ENCODE peak calls at places on chromosomes 5 and 9, in ten cellular contexts. One of them, this sample, is unnamed.

GRCh38 chr9:118222375-118222774 is 518.2 kb downstream of the TLR4 start:
- DNase-seq in colonic mucosa: no peak
- DNase-seq in HL-60: no peak
- DNase-seq in GM23338: peak
- DNase-seq in tibial nerve: no peak
- DNase-seq in NB4: no peak
- DNase-seq in AG09309: no peak
- DNase-seq in psoas muscle: no peak
- DNase-seq in HFF-Myc: no peak
- DNase-seq in IMR-90: no peak
- DNase-seq in this sample: peak

GRCh38 chr5:127957183-127957582 is 126.4 kb upstream of the SLC12A2 start:
- DNase-seq in IMR-90: peak
- DNase-seq in HFF-Myc: peak
- DNase-seq in colonic mucosa: peak
- DNase-seq in tibial nerve: no peak
- DNase-seq in psoas muscle: peak
- DNase-seq in GM23338: no peak
- DNase-seq in NB4: no peak
- DNase-seq in AG09309: no peak
- DNase-seq in HL-60: no peak
- DNase-seq in this sample: no peak

GRCh38 chr5:33890147-33890546 is 1.6 kb downstream of the ADAMTS12 start:
- DNase-seq in NB4: no peak
- DNase-seq in colonic mucosa: no peak
- DNase-seq in IMR-90: peak
- DNase-seq in AG09309: no peak
- DNase-seq in psoas muscle: no peak
- DNase-seq in GM23338: peak
- DNase-seq in HFF-Myc: no peak
- DNase-seq in HL-60: no peak
- DNase-seq in tibial nerve: no peak
- DNase-seq in this sample: no peak

GRCh38 chr5:141389153-141390042 is 1.9 kb downstream of the PCDHGB4 start:
- DNase-seq in tibial nerve: no peak
- DNase-seq in psoas muscle: no peak
- DNase-seq in AG09309: no peak
- DNase-seq in HL-60: no peak
- DNase-seq in NB4: no peak
- DNase-seq in IMR-90: no peak
- DNase-seq in colonic mucosa: no peak
- DNase-seq in GM23338: no peak
- DNase-seq in HFF-Myc: no peak
- DNase-seq in this sample: no peak

GRCh38 chr9:71716138-71716909 is 52.0 kb downstream of the CEMIP2 start:
- DNase-seq in HL-60: no peak
- DNase-seq in tibial nerve: no peak
- DNase-seq in AG09309: no peak
- DNase-seq in HFF-Myc: no peak
- DNase-seq in psoas muscle: no peak
- DNase-seq in IMR-90: no peak
- DNase-seq in GM23338: no peak
- DNase-seq in NB4: peak
- DNase-seq in colonic mucosa: no peak
- DNase-seq in this sample: no peak

GRCh38 chr9:23665635-23666034 is 160.4 kb downstream of the ELAVL2 start:
- DNase-seq in AG09309: no peak
- DNase-seq in psoas muscle: no peak
- DNase-seq in GM23338: no peak
- DNase-seq in HFF-Myc: no peak
- DNase-seq in tibial nerve: no peak
- DNase-seq in HL-60: no peak
- DNase-seq in NB4: no peak
- DNase-seq in IMR-90: no peak
- DNase-seq in colonic mucosa: no peak
- DNase-seq in this sample: no peak

GRCh38 chr5:172620506-172620905 is 20.6 kb upstream of the NEURL1B start:
- DNase-seq in HL-60: no peak
- DNase-seq in tibial nerve: no peak
- DNase-seq in psoas muscle: no peak
- DNase-seq in IMR-90: no peak
- DNase-seq in NB4: no peak
- DNase-seq in AG09309: no peak
- DNase-seq in GM23338: no peak
- DNase-seq in HFF-Myc: no peak
- DNase-seq in colonic mucosa: no peak
- DNase-seq in this sample: no peak

GRCh38 chr5:129771058-129771838 is 23.4 kb downstream of the MINAR2 start:
- DNase-seq in psoas muscle: no peak
- DNase-seq in AG09309: peak
- DNase-seq in tibial nerve: peak
- DNase-seq in IMR-90: peak
- DNase-seq in HL-60: peak
- DNase-seq in GM23338: peak
- DNase-seq in NB4: peak
- DNase-seq in HFF-Myc: no peak
- DNase-seq in colonic mucosa: peak
- DNase-seq in this sample: peak

GRCh38 chr5:115549154-115549553 is 4.6 kb upstream of the FEM1C start:
- DNase-seq in HL-60: no peak
- DNase-seq in colonic mucosa: no peak
- DNase-seq in NB4: peak
- DNase-seq in tibial nerve: no peak
- DNase-seq in HFF-Myc: no peak
- DNase-seq in AG09309: no peak
- DNase-seq in psoas muscle: no peak
- DNase-seq in IMR-90: peak
- DNase-seq in GM23338: peak
- DNase-seq in this sample: no peak

GRCh38 chr9:92299116-92299515 is 5.6 kb upstream of the IARS1 start:
- DNase-seq in HL-60: peak
- DNase-seq in tibial nerve: no peak
- DNase-seq in colonic mucosa: no peak
- DNase-seq in HFF-Myc: no peak
- DNase-seq in IMR-90: no peak
- DNase-seq in psoas muscle: no peak
- DNase-seq in NB4: peak
- DNase-seq in GM23338: no peak
- DNase-seq in AG09309: no peak
- DNase-seq in this sample: no peak

GRCh38 chr5:98770911-98771322 is 2.5 kb upstream of the RGMB start:
- DNase-seq in AG09309: no peak
- DNase-seq in psoas muscle: no peak
- DNase-seq in HL-60: no peak
- DNase-seq in tibial nerve: no peak
- DNase-seq in colonic mucosa: no peak
- DNase-seq in GM23338: no peak
- DNase-seq in HFF-Myc: no peak
- DNase-seq in NB4: no peak
- DNase-seq in IMR-90: peak
- DNase-seq in this sample: no peak

GRCh38 chr5:98771389-98772109 is 1.9 kb upstream of the RGMB start:
- DNase-seq in GM23338: peak
- DNase-seq in IMR-90: peak
- DNase-seq in colonic mucosa: peak
- DNase-seq in tibial nerve: peak
- DNase-seq in AG09309: peak
- DNase-seq in NB4: peak
- DNase-seq in psoas muscle: no peak
- DNase-seq in HFF-Myc: peak
- DNase-seq in HL-60: peak
- DNase-seq in this sample: peak

GRCh38 chr5:98769256-98770157 is 4.0 kb upstream of the RGMB start:
- DNase-seq in HL-60: no peak
- DNase-seq in psoas muscle: peak
- DNase-seq in IMR-90: peak
- DNase-seq in colonic mucosa: peak
- DNase-seq in NB4: peak
- DNase-seq in AG09309: no peak
- DNase-seq in HFF-Myc: no peak
- DNase-seq in GM23338: peak
- DNase-seq in tibial nerve: peak
- DNase-seq in this sample: no peak

GRCh38 chr5:98769006-98769255 is 4.5 kb upstream of the RGMB start:
- DNase-seq in AG09309: no peak
- DNase-seq in tibial nerve: peak
- DNase-seq in colonic mucosa: peak
- DNase-seq in NB4: no peak
- DNase-seq in psoas muscle: peak
- DNase-seq in HL-60: no peak
- DNase-seq in IMR-90: no peak
- DNase-seq in HFF-Myc: no peak
- DNase-seq in GM23338: no peak
- DNase-seq in this sample: no peak

DNA sequence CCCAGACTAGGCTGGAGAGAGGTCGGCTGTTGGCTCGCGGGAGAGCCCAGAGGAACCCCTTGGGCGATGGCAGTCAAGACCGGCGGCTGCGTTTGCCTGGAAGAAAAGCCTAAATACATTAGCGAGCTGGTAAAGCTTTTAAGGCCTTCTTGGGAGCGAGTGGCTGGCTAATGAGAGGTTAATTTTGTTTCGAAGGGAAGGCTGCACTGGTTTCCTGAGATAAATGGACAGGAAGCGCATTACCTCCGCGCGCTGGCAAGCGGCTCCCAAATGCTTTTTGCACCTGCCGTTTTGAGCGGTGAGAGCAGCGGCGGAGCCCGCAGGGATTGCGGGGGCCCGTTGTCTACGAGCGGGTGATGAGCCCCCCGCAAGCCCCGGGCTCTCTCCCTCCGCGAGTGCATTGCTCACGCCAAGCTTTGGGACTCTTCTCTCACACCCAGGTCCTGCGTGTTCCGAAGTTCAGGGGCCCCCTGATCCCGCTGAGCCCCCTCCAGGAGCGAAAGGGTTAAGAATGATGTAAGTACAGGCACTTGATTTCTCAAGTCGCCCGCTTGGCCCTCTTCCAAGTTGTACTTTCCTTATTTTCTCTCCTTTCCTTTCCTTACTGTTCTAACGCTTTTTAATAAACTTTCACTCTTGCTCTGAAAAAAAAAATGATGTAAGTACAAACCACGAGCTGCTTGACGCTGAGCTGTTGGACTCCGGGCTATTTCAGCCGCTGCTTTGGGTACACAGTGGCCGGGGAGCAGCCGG is 3.1 kb upstream of the RGMB start:
- DNase-seq in psoas muscle: peak
- DNase-seq in NB4: peak
- DNase-seq in colonic mucosa: peak
- DNase-seq in AG09309: no peak
- DNase-seq in GM23338: no peak
- DNase-seq in IMR-90: peak
- DNase-seq in tibial nerve: peak
- DNase-seq in HL-60: peak
- DNase-seq in HFF-Myc: no peak
- DNase-seq in this sample: no peak
- TF ChIP-seq CTCF in psoas muscle: no peak
- TF ChIP-seq CTCF in NB4: no peak
- TF ChIP-seq CTCF in colonic mucosa: no peak
- TF ChIP-seq CTCF in AG09309: no peak
- TF ChIP-seq CTCF in GM23338: no peak
- TF ChIP-seq CTCF in IMR-90: no peak
- TF ChIP-seq CTCF in tibial nerve: no peak
- TF ChIP-seq CTCF in HL-60: no peak
- TF ChIP-seq CTCF in HFF-Myc: no peak
- TF ChIP-seq CTCF in this sample: no peak

DNA sequence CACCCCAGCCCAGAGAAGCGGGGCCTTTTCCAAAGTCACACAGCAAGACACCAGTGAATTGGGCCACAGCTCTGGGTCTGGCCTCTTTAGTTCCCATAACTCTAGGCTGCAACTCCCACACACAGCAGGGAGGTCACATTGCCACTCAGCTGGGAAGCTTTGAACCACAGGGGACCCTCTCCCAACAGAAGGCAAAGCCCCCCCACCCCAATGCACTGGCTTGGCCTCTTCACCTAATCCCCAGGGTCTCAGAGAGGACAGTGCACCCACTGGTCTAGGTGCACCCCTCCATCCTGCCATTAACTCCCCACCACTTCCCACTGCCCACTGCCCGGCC is 156.7 kb upstream of the IER5L start:
- DNase-seq in HL-60: no peak
- DNase-seq in HFF-Myc: no peak
- DNase-seq in IMR-90: no peak
- DNase-seq in psoas muscle: no peak
- DNase-seq in GM23338: no peak
- DNase-seq in colonic mucosa: no peak
- DNase-seq in AG09309: no peak
- DNase-seq in tibial nerve: no peak
- DNase-seq in NB4: no peak
- DNase-seq in this sample: no peak
- H3K4me3 ChIP-seq in HL-60: no peak
- H3K4me3 ChIP-seq in HFF-Myc: no peak
- H3K4me3 ChIP-seq in IMR-90: no peak
- H3K4me3 ChIP-seq in psoas muscle: no peak
- H3K4me3 ChIP-seq in GM23338: peak
- H3K4me3 ChIP-seq in colonic mucosa: no peak
- H3K4me3 ChIP-seq in AG09309: no peak
- H3K4me3 ChIP-seq in tibial nerve: no peak
- H3K4me3 ChIP-seq in NB4: peak
- H3K4me3 ChIP-seq in this sample: peak

DNA sequence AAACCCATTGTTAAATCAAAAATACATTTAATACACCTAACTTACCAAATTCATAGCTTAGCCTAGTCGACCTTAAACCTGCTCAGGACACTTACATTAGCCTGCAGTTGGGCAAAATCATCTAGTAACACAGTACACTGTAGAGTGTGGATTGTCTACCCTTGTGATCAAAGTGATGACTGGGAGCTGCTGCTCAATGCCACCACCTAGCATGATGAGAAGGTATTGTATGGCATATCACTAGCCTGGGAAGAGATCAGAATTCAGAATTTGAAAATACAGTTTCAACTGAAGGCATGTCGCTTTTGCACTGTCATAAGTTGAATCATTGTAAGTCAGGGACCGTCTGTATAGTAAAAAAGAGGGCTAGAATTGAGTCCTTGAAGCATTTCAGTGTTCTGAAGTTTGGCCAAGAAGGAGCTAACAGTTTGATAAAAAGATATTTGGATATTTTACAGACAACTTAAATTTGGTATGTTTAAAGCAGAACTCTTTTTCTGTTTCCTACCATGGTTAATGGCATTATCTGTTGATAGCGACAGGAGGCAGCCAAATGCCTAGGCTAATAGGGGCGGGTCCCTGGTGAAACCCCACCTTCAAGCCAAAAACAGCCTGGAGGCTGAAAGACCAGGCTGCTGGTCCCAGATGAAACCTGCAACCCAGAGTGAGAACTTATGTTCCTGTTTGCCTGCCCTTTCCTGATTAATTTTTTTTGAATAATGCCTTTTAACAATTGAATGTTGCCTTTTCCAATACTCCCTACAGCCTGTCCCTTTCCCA is 23.0 kb downstream of the SMIM15 start:
- DNase-seq in psoas muscle: no peak
- DNase-seq in tibial nerve: no peak
- DNase-seq in NB4: peak
- DNase-seq in GM23338: peak
- DNase-seq in AG09309: no peak
- DNase-seq in colonic mucosa: no peak
- DNase-seq in HFF-Myc: no peak
- DNase-seq in IMR-90: no peak
- DNase-seq in HL-60: no peak
- DNase-seq in this sample: no peak
- TF ChIP-seq CTCF in psoas muscle: no peak
- TF ChIP-seq CTCF in tibial nerve: no peak
- TF ChIP-seq CTCF in NB4: no peak
- TF ChIP-seq CTCF in GM23338: peak
- TF ChIP-seq CTCF in AG09309: peak
- TF ChIP-seq CTCF in colonic mucosa: peak
- TF ChIP-seq CTCF in HFF-Myc: peak
- TF ChIP-seq CTCF in IMR-90: peak
- TF ChIP-seq CTCF in HL-60: no peak
- TF ChIP-seq CTCF in this sample: peak

GRCh38 chr5:10248378-10249260 is 1.1 kb downstream of the ATPSCKMT start:
- DNase-seq in tibial nerve: no peak
- DNase-seq in IMR-90: no peak
- DNase-seq in NB4: peak
- DNase-seq in HFF-Myc: no peak
- DNase-seq in colonic mucosa: no peak
- DNase-seq in psoas muscle: no peak
- DNase-seq in GM23338: no peak
- DNase-seq in HL-60: no peak
- DNase-seq in AG09309: no peak
- DNase-seq in this sample: no peak
- H3K4me3 ChIP-seq in tibial nerve: peak
- H3K4me3 ChIP-seq in IMR-90: peak
- H3K4me3 ChIP-seq in NB4: peak
- H3K4me3 ChIP-seq in HFF-Myc: peak
- H3K4me3 ChIP-seq in colonic mucosa: peak
- H3K4me3 ChIP-seq in psoas muscle: peak
- H3K4me3 ChIP-seq in GM23338: peak
- H3K4me3 ChIP-seq in HL-60: peak
- H3K4me3 ChIP-seq in AG09309: peak
- H3K4me3 ChIP-seq in this sample: peak